ENCODE peak calls at places on chromosomes 16 and 17, in four cellular contexts. J, Q, F and A are unnamed samples.
A peak's percentile ranks its signal among the peaks of the same experiment; 100 is the strongest.

GRCh38 chr16:70715113-70715711 is 29.4 kb upstream of the MTSS2 start:
- DNase-seq in J (peak; percentile 99), Q (peak; percentile 90), F (peak; percentile 93), A (no peak)

GRCh38 chr17:80647746-80648145 is 103.1 kb downstream of the RPTOR start:
- DNase-seq in Q (no peak), F (no peak), J (no peak), A (no peak)

GRCh38 chr17:46266656-46267544 is 28.0 kb upstream of the LRRC37A start:
- DNase-seq in J (peak; percentile 80), Q (peak; percentile 95), F (peak; percentile 98), A (peak; percentile 98)

GRCh38 chr16:83437036-83437435 is 370.7 kb upstream of the HSBP1 start:
- DNase-seq in F (no peak), J (no peak), Q (no peak), A (no peak)

GRCh38 chr16:65601781-65602180 is 479.9 kb upstream of the CDH11 start:
- DNase-seq in F (no peak), Q (no peak), J (no peak), A (no peak)

GRCh38 chr16:78461496-78461938 is 362.1 kb downstream of the WWOX start:
- DNase-seq in F (no peak), Q (no peak), J (no peak), A (no peak)

GRCh38 chr17:49969134-49969759 is at the start of gene DLX4:
- DNase-seq in Q (no peak), F (peak; percentile 99), J (no peak), A (no peak)

GRCh38 chr17:59371426-59372099 is 40.1 kb downstream of the YPEL2 start:
- DNase-seq in J (peak; percentile 54), F (no peak), Q (peak; percentile 58), A (no peak)

GRCh38 chr16:1772908-1773702 is at the start of gene MRPS34:
- DNase-seq in F (peak; percentile 70), J (peak; percentile 87), Q (peak; percentile 90), A (peak; percentile 95)

GRCh38 chr17:57665128-57665527 is 80.0 kb downstream of the CCDC182 start:
- DNase-seq in Q (no peak), F (no peak), J (peak; percentile 29), A (peak; percentile 31)

GRCh38 chr17:69525920-69526841 is 111.7 kb downstream of the MAP2K6 start:
- DNase-seq in F (peak; percentile 45), J (peak; percentile 49), Q (no peak), A (no peak)

GRCh38 chr16:73616186-73616585 is 568.3 kb upstream of the ZFHX3 start:
- DNase-seq in Q (no peak), F (no peak), J (no peak), A (no peak)

DNA sequence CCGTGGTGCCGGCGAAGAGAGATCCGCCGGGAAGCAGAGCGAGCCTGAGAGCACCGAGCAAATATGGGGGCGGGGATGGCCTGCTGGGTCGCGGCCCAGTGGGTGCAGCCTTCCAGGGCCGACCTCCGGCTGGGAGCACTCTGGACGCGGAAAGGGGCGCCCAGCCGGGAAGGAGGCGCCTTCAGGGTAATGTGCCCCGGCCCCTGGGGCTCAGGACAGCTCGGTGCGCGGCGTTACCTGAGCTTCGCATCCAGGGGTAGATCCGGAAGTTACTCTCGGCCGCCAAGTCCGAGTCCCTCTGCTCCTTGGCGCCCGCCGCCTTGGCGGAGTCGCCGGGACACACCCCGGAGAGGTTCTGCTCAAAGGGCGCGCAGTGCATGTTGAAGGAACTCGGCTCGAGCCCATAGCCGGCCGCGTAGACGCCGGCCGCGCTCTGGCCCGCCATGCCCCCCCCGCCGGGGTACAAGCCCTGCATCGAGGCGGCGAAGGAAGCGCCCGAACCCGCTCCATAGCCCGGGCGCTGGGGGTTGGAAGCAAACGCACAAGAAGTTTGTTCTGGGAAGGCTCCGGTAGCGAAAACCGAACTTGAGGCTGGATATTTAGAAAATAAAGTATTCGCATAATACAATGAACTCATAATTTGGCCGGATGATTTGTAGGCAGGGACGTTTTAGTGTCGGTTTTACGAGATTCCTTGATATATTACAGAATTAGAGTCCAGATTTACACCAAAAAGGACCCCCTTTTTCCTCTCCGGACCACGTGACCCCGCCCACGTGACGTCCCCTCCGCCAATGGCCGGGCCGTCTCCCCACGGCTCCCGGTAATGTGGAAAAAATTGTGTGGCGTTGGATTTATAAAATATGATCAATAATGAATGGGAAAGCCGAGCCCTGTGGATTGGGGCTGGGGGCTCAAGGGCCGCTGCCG is at the start of gene HOXB7:
- DNase-seq in F (peak; percentile 91), J (peak; percentile 71), Q (peak; percentile 61), A (peak; percentile 85)
- TF ChIP-seq POLR2A in F (peak; percentile 66), J (no peak), Q (no peak), A (no peak)

DNA sequence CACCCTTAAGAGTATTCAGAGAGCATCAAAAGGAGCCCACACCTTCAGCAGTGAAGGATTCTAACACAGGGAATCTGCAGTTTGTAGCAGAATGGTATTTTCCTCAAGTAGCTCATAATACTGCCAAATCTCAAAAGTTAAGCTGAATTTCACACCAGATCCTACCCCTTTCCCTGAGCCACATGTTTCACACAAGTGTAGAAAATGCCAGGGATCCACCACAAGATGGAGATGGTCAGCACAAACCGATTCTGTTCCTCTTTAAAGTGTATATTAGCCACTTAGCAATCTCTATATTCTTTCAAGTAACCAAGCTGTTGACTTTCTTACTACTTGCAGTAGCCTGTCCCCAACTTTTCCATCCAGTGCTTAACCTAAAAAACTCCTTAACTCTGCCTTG is 13.2 kb downstream of the GINS2 start:
- DNase-seq in F (peak; percentile 36), Q (no peak), J (no peak), A (no peak)
- TF ChIP-seq CTCF in F (peak; percentile 53), Q (no peak), J (peak; percentile 28), A (no peak)

GRCh38 chr16:4641876-4642275 is 17.2 kb downstream of the MGRN1 start:
- DNase-seq in F (no peak), Q (no peak), J (no peak), A (no peak)

GRCh38 chr16:4639899-4640509 is 15.4 kb downstream of the MGRN1 start:
- DNase-seq in J (peak; percentile 79), Q (no peak), F (no peak), A (no peak)

GRCh38 chr16:4641306-4641687 is 16.7 kb downstream of the MGRN1 start:
- DNase-seq in F (no peak), J (no peak), Q (no peak), A (no peak)

GRCh38 chr16:4637501-4638166 is 13.0 kb downstream of the MGRN1 start:
- DNase-seq in J (no peak), F (no peak), Q (no peak), A (no peak)

GRCh38 chr16:4640572-4641305 is 16.1 kb downstream of the MGRN1 start:
- DNase-seq in Q (no peak), F (no peak), J (no peak), A (no peak)
- TF ChIP-seq POLR2A in Q (no peak), F (no peak), J (no peak), A (no peak)

GRCh38 chr16:79598341-79599181 is 2.0 kb downstream of the MAF start:
- DNase-seq in J (peak; percentile 77), F (peak; percentile 31), Q (peak; percentile 75), A (peak; percentile 82)
- TF ChIP-seq CTCF in J (peak; percentile 16), F (no peak), Q (no peak), A (no peak)

GRCh38 chr16:59295474-59295873 is 561.4 kb upstream of the GOT2 start:
- DNase-seq in J (no peak), Q (no peak), F (no peak), A (no peak)

GRCh38 chr16:59296888-59297287 is 562.8 kb upstream of the GOT2 start:
- DNase-seq in F (no peak), Q (no peak), J (no peak), A (no peak)

GRCh38 chr16:59290718-59291117 is 556.6 kb upstream of the GOT2 start:
- DNase-seq in Q (no peak), F (no peak), J (no peak), A (no peak)

GRCh38 chr16:59296002-59296401 is 561.9 kb upstream of the GOT2 start:
- DNase-seq in J (no peak), F (no peak), Q (no peak), A (no peak)
- TF ChIP-seq POLR2A in J (no peak), F (no peak), Q (no peak), A (no peak)

GRCh38 chr17:3039748-3040147 is 23.7 kb downstream of the OR1D5 start:
- DNase-seq in J (no peak), Q (no peak), F (no peak), A (peak; percentile 1)

GRCh38 chr17:3040882-3041281 is 22.5 kb downstream of the OR1D5 start:
- DNase-seq in Q (no peak), J (no peak), F (no peak), A (no peak)

GRCh38 chr17:3038941-3039340 is 24.5 kb downstream of the OR1D5 start:
- DNase-seq in J (no peak), Q (no peak), F (no peak), A (peak; percentile 7)

GRCh38 chr17:3046753-3047152 is 16.7 kb downstream of the OR1D5 start:
- DNase-seq in Q (no peak), J (no peak), F (no peak), A (no peak)

GRCh38 chr17:3043737-3044365 is 19.6 kb downstream of the OR1D5 start:
- DNase-seq in J (no peak), Q (no peak), F (no peak), A (no peak)
- TF ChIP-seq CTCF in J (no peak), Q (no peak), F (no peak), A (no peak)

GRCh38 chr17:64736804-64737492 is 74.8 kb upstream of the SMURF2 start:
- DNase-seq in F (no peak), J (peak; percentile 43), Q (no peak), A (no peak)

GRCh38 chr17:64741924-64742670 is 80.0 kb upstream of the SMURF2 start:
- DNase-seq in J (peak; percentile 41), F (no peak), Q (no peak), A (no peak)

GRCh38 chr17:64741038-64741641 is 79.0 kb upstream of the SMURF2 start:
- DNase-seq in J (no peak), Q (no peak), F (no peak), A (no peak)

GRCh38 chr17:64739316-64740058 is 77.4 kb upstream of the SMURF2 start:
- DNase-seq in F (no peak), Q (no peak), J (no peak), A (no peak)
- TF ChIP-seq POLR2A in F (no peak), Q (no peak), J (no peak), A (no peak)

GRCh38 chr17:39150795-39151679 is at the start of gene PLXDC1:
- DNase-seq in Q (peak; percentile 65), J (no peak), F (no peak), A (peak; percentile 80)

GRCh38 chr17:39151680-39152058 is 232 bp upstream of the PLXDC1 start:
- DNase-seq in J (no peak), F (no peak), Q (peak; percentile 58), A (no peak)

GRCh38 chr17:39152134-39152884 is 872 bp upstream of the PLXDC1 start:
- DNase-seq in F (peak; percentile 54), Q (peak; percentile 71), J (no peak), A (no peak)

GRCh38 chr17:39155654-39156053 is 4.2 kb upstream of the PLXDC1 start:
- DNase-seq in F (no peak), J (no peak), Q (no peak), A (no peak)

DNA sequence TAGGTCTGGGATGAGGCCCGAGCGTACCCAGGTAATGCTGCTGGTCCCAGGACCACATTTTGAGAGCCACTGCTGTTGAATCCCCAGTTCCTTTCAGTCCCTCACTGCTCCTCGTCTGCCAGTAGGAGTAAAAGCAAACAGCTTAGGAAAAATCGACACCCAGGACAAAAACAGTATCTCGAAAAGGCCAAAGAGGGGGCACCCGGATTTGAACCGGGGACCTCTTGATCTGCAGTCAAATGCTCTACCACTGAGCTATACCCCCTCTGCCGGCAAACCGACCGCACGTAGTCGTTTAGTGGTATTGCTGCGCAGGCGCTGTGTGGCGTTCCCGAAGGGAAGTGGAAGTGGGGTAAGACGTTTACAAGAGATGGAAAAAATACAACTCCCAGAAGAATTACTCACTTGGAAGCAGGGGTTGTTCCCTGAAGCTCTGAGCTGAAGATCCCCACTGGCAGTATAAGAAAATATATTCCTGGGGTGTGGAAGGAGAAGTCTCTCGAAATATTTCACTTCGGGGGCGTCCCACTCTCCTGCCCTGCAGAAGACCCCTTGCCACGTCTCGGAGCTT is 2.2 kb upstream of the PLXDC1 start:
- DNase-seq in F (peak; percentile 94), J (peak; percentile 94), Q (peak; percentile 95), A (peak; percentile 96)
- TF ChIP-seq CTCF in F (no peak), J (no peak), Q (no peak), A (no peak)